ENCODE peak calls at places on chromosomes 6 and 20, in six cellular contexts. Y, L, A, F, V and N are unnamed samples. For H3K27me3, H3K9me3 and H3K4me1, the result is how much of the 10 kb centered on the place peaks cover.

GRCh38 chr20:17967595-17968365 is 814 bp downstream of the SNX5 start:
- DNase-seq in Y (no peak), L (peak), A (peak), F (no peak), V (no peak), N (no peak)

GRCh38 chr20:14817121-14817520 is 479.7 kb upstream of the FLRT3 start:
- DNase-seq in Y (no peak), L (no peak), A (no peak), F (no peak), V (no peak), N (peak)

GRCh38 chr6:166952567-166953464 is 3.5 kb downstream of the RNASET2 start:
- DNase-seq in Y (no peak), L (no peak), A (no peak), F (no peak), V (no peak), N (no peak)

GRCh38 chr20:24684421-24684871 is 215.0 kb downstream of the SYNDIG1 start:
- DNase-seq in Y (no peak), L (no peak), A (no peak), F (no peak), V (no peak), N (peak)

GRCh38 chr6:109790131-109790530 is 99.0 kb downstream of the FIG4 start:
- DNase-seq in Y (no peak), L (peak), A (no peak), F (no peak), V (no peak), N (no peak)

GRCh38 chr6:125357515-125358256 is 55.9 kb upstream of the HDDC2 start:
- DNase-seq in Y (no peak), L (no peak), A (no peak), F (no peak), V (no peak), N (no peak)

GRCh38 chr20:35669221-35669620 is 4.5 kb upstream of the CPNE1 start:
- DNase-seq in Y (no peak), L (no peak), A (no peak), F (no peak), V (no peak), N (no peak)

GRCh38 chr6:46271107-46271506 is 100.3 kb upstream of the ENPP5 start:
- DNase-seq in Y (no peak), L (no peak), A (no peak), F (no peak), V (no peak), N (no peak)

GRCh38 chr6:136401749-136402148 is 112.1 kb upstream of the BCLAF1 start:
- DNase-seq in Y (no peak), L (no peak), A (peak), F (no peak), V (no peak), N (no peak)

GRCh38 chr6:167093406-167093921 is 29.4 kb upstream of the CCR6 start:
- DNase-seq in Y (no peak), L (no peak), A (no peak), F (no peak), V (no peak), N (no peak)

GRCh38 chr6:5143625-5144311 is 58.6 kb downstream of the PPP1R3G start:
- DNase-seq in Y (peak), L (peak), A (peak), F (peak), V (peak), N (peak)

GRCh38 chr6:110352603-110353303 is 5.4 kb downstream of the METTL24 start:
- DNase-seq in Y (no peak), L (no peak), A (no peak), F (no peak), V (no peak), N (no peak)

GRCh38 chr20:2756056-2756611 is 44.3 kb downstream of the CPXM1 start:
- DNase-seq in Y (no peak), L (no peak), A (no peak), F (no peak), V (no peak), N (peak)

GRCh38 chr6:1311400-1312192 is at the start of gene FOXQ1:
- DNase-seq in Y (no peak), L (peak), A (peak), F (no peak), V (no peak), N (no peak)

GRCh38 chr20:47243906-47244305 is 112.6 kb downstream of the ZMYND8 start:
- DNase-seq in Y (no peak), L (no peak), A (no peak), F (no peak), V (no peak), N (no peak)

GRCh38 chr6:162572240-162572639 is 155.3 kb downstream of the PRKN start:
- DNase-seq in Y (no peak), L (no peak), A (no peak), F (no peak), V (no peak), N (no peak)

GRCh38 chr20:34525342-34525708 is 9.1 kb downstream of the DYNLRB1 start:
- DNase-seq in Y (no peak), L (no peak), A (no peak), F (no peak), V (no peak), N (no peak)

GRCh38 chr6:168133186-168133585 is 54.2 kb upstream of the FRMD1 start:
- DNase-seq in Y (no peak), L (no peak), A (no peak), F (peak), V (peak), N (no peak)

GRCh38 chr20:38272398-38272797 is 11.9 kb upstream of the KIAA1755 start:
- DNase-seq in Y (no peak), L (no peak), A (peak), F (no peak), V (no peak), N (no peak)

GRCh38 chr6:143678980-143679379 is 1.2 kb downstream of the PHACTR2 start:
- DNase-seq in Y (no peak), L (no peak), A (no peak), F (no peak), V (no peak), N (no peak)

GRCh38 chr6:110528051-110528929 is 51.9 kb upstream of the SLC22A16 start:
- DNase-seq in Y (peak), L (peak), A (peak), F (peak), V (no peak), N (peak)

GRCh38 chr6:119627908-119628669 is 278.5 kb upstream of the MAN1A1 start:
- DNase-seq in Y (no peak), L (peak), A (peak), F (no peak), V (no peak), N (no peak)

GRCh38 chr6:25922301-25922700 is 8.2 kb downstream of the SLC17A2 start:
- DNase-seq in Y (no peak), L (no peak), A (no peak), F (no peak), V (peak), N (no peak)

GRCh38 chr20:43448748-43449535 is 8.8 kb upstream of the SRSF6 start:
- DNase-seq in Y (no peak), L (no peak), A (peak), F (peak), V (no peak), N (peak)

DNA sequence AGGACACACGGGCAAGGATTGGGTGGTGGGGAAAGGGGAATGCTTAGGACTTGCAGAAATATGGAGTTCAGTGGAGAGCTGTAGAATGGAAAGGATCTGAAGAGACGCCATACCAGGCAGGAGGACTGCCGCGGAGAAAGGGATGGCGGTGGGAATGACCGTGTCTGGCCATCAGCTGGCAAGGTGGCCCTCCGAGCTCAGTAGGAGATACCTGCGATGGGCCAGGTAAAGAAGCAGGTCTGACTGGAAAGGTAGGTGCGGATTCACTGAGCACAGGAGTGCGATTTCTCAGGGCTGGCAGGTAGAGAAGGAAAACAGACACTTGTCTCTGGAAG is 26.0 kb downstream of the PCK1 start:
- DNase-seq in Y (no peak), L (no peak), A (no peak), F (no peak), V (no peak), N (no peak)
- H3K27me3 ChIP-seq in Y (under half), L (half or more), A (under half), F (under half), V (under half), N (under half)

GRCh38 chr6:170095273-170095976 is 195.5 kb downstream of the DLL1 start:
- DNase-seq in Y (no peak), L (no peak), A (no peak), F (peak), V (peak), N (no peak)

GRCh38 chr6:170097505-170098427 is 193.1 kb downstream of the DLL1 start:
- DNase-seq in Y (peak), L (no peak), A (no peak), F (peak), V (no peak), N (no peak)

GRCh38 chr6:170098428-170099170 is 192.3 kb downstream of the DLL1 start:
- DNase-seq in Y (peak), L (no peak), A (no peak), F (peak), V (peak), N (no peak)

GRCh38 chr6:170096191-170096802 is 194.6 kb downstream of the DLL1 start:
- DNase-seq in Y (no peak), L (no peak), A (no peak), F (peak), V (peak), N (peak)

DNA sequence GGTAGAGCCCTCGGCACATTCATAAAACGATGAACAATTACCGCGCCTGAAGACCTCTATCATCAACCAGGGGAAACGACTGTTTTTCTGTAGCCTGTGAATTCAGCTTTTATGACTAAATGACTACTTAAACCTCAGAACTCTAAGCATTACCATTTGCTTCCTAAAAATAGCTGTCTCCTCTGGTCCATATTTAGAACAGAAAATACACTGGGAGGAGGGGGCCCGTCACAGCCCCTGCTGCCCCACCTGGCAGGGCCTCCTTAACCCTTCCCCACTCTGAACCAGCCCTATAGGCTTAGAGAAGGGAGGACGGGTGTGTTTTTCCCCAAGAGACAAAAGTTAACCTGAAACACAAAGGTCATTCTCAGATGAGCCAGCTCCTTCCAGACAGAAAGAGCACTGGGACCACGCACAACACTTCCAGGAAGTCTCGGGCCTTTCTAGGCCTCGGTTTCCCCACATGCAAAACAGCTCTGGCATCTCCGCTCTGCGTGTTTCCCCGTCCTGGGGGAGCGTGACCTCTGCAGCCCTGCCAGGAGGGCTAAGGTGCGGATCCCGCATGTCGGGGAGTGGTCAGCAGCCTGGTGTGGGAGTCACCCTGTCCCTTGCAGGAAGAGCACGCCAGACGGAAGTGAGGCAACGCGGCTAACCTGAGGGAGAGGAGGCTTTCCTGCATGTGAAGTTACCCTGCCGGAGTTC is 193.9 kb downstream of the DLL1 start:
- DNase-seq in Y (peak), L (no peak), A (no peak), F (peak), V (peak), N (no peak)
- H3K9me3 ChIP-seq in Y (under half), L (under half), A (under half), F (under half), V (under half), N (under half)

GRCh38 chr6:89050155-89050554 is 30.4 kb upstream of the PNRC1 start:
- DNase-seq in Y (peak), L (no peak), A (peak), F (peak), V (peak), N (no peak)

GRCh38 chr6:89047473-89047872 is 33.1 kb upstream of the PNRC1 start:
- DNase-seq in Y (no peak), L (no peak), A (no peak), F (no peak), V (no peak), N (no peak)

GRCh38 chr6:89050697-89051096 is 29.9 kb upstream of the PNRC1 start:
- DNase-seq in Y (no peak), L (no peak), A (no peak), F (no peak), V (no peak), N (no peak)

GRCh38 chr6:89048286-89048923 is 32.1 kb upstream of the PNRC1 start:
- DNase-seq in Y (no peak), L (no peak), A (no peak), F (no peak), V (no peak), N (no peak)

DNA sequence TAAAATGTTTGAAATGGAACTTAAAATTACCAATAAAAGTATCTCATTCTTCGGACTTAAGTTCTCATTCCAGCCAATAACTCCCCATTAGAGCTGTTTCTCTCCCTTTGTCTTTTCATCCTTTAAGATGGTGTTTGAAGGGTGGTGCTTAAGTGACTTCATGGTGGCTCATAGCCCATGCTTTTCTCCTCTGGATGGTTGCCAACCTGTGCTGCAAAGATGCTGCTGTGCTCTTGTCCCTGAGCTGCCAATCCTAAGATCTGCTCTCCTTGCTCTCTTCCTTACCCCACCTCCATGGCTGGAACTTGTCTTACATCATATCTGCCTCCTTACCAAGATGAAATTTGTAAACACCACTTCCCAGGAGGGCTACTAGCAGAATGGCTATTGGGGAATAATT is 31.6 kb upstream of the PNRC1 start:
- DNase-seq in Y (no peak), L (no peak), A (peak), F (peak), V (no peak), N (peak)
- H3K4me1 ChIP-seq in Y (under half), L (under half), A (under half), F (under half), V (under half), N (under half)

DNA sequence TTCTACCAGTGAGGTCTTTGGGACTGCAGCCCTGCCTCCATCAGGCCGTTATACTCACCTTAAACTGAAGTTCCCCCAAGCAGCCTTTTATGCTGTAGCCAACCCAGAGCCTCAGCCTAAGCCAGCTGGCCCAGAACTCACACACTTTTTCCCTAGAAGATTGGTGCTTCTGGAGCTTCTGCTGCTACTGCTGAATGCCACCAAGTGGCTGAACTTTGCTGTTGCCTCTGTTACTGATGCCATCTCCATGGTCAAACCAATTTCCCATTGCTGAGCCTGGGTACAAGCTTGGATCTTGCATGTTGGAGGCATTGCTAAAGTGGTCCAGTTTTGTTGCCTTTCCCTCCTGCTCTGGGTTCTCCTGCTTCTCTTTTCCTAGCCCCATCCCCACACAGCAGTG is 15.0 kb upstream of the TBX18 start:
- DNase-seq in Y (no peak), L (no peak), A (no peak), F (no peak), V (no peak), N (no peak)
- H3K27me3 ChIP-seq in Y (under half), L (under half), A (under half), F (under half), V (under half), N (under half)

GRCh38 chr20:62112368-62112767 is 9.9 kb upstream of the LSM14B start:
- DNase-seq in Y (no peak), L (no peak), A (no peak), F (no peak), V (no peak), N (no peak)
- H3K9me3 ChIP-seq in Y (under half), L (under half), A (under half), F (under half), V (under half), N (under half)

GRCh38 chr6:11213305-11214106 is 19.0 kb downstream of the NEDD9 start:
- DNase-seq in Y (no peak), L (no peak), A (no peak), F (no peak), V (no peak), N (no peak)
- H3K4me1 ChIP-seq in Y (under half), L (under half), A (under half), F (under half), V (under half), N (under half)